ENCODE peak calls at places on chromosomes 16 and 17, in nine cellular contexts. One of them, this sample, is unnamed.
A peak's percentile ranks its signal among the peaks of the same experiment; 100 is the strongest.

GRCh38 chr17:29019475-29020181 is 13.8 kb upstream of the SEZ6 start:
- DNase-seq in stromal cell of bone marrow: no peak
- DNase-seq in NCI-H748 treated with DMSO at 0.1 percent for 48 hours: peak; percentile 20
- DNase-seq in M059J: no peak
- DNase-seq in effector memory CD4-positive, alpha-beta T cell: no peak
- DNase-seq in natural killer cell treated with Interleukin-12 subunit alpha and Interleukin-12 subunit beta and Interleukin-15 and Interleukin-18, amount 100 ng/mL, for 72 hours: no peak
- DNase-seq in T-helper 1 cell: no peak
- DNase-seq in NCI-H524: no peak
- DNase-seq in epithelial cell of prostate: no peak
- DNase-seq in this sample: no peak

GRCh38 chr16:85436636-85437160 is 176.4 kb upstream of the GSE1 start:
- DNase-seq in T-helper 1 cell: no peak
- DNase-seq in M059J: no peak
- DNase-seq in epithelial cell of prostate: no peak
- DNase-seq in NCI-H524: peak; percentile 98
- DNase-seq in natural killer cell treated with Interleukin-12 subunit alpha and Interleukin-12 subunit beta and Interleukin-15 and Interleukin-18, amount 100 ng/mL, for 72 hours: no peak
- DNase-seq in effector memory CD4-positive, alpha-beta T cell: no peak
- DNase-seq in NCI-H748 treated with DMSO at 0.1 percent for 48 hours: no peak
- DNase-seq in stromal cell of bone marrow: no peak
- DNase-seq in this sample: no peak

GRCh38 chr17:39665642-39666221 is 583 bp downstream of the TCAP start:
- DNase-seq in effector memory CD4-positive, alpha-beta T cell: no peak
- DNase-seq in NCI-H748 treated with DMSO at 0.1 percent for 48 hours: no peak
- DNase-seq in T-helper 1 cell: no peak
- DNase-seq in epithelial cell of prostate: no peak
- DNase-seq in stromal cell of bone marrow: no peak
- DNase-seq in M059J: peak; percentile 40
- DNase-seq in NCI-H524: peak; percentile 83
- DNase-seq in natural killer cell treated with Interleukin-12 subunit alpha and Interleukin-12 subunit beta and Interleukin-15 and Interleukin-18, amount 100 ng/mL, for 72 hours: no peak
- DNase-seq in this sample: no peak

GRCh38 chr17:7405413-7405881 is 1.6 kb upstream of the TMEM256 start:
- DNase-seq in T-helper 1 cell: no peak
- DNase-seq in NCI-H524: no peak
- DNase-seq in natural killer cell treated with Interleukin-12 subunit alpha and Interleukin-12 subunit beta and Interleukin-15 and Interleukin-18, amount 100 ng/mL, for 72 hours: no peak
- DNase-seq in NCI-H748 treated with DMSO at 0.1 percent for 48 hours: no peak
- DNase-seq in stromal cell of bone marrow: no peak
- DNase-seq in epithelial cell of prostate: no peak
- DNase-seq in M059J: no peak
- DNase-seq in effector memory CD4-positive, alpha-beta T cell: no peak
- DNase-seq in this sample: no peak

GRCh38 chr17:51322390-51323029 is 62.2 kb downstream of the UTP18 start:
- DNase-seq in stromal cell of bone marrow: no peak
- DNase-seq in natural killer cell treated with Interleukin-12 subunit alpha and Interleukin-12 subunit beta and Interleukin-15 and Interleukin-18, amount 100 ng/mL, for 72 hours: no peak
- DNase-seq in NCI-H524: peak; percentile 81
- DNase-seq in epithelial cell of prostate: no peak
- DNase-seq in NCI-H748 treated with DMSO at 0.1 percent for 48 hours: no peak
- DNase-seq in T-helper 1 cell: no peak
- DNase-seq in effector memory CD4-positive, alpha-beta T cell: no peak
- DNase-seq in M059J: peak; percentile 15
- DNase-seq in this sample: no peak

GRCh38 chr17:49359990-49360795 is 1.9 kb downstream of the ZNF652 start:
- DNase-seq in effector memory CD4-positive, alpha-beta T cell: no peak
- DNase-seq in T-helper 1 cell: no peak
- DNase-seq in NCI-H524: peak; percentile 10
- DNase-seq in natural killer cell treated with Interleukin-12 subunit alpha and Interleukin-12 subunit beta and Interleukin-15 and Interleukin-18, amount 100 ng/mL, for 72 hours: no peak
- DNase-seq in epithelial cell of prostate: no peak
- DNase-seq in NCI-H748 treated with DMSO at 0.1 percent for 48 hours: no peak
- DNase-seq in stromal cell of bone marrow: no peak
- DNase-seq in M059J: peak; percentile 24
- DNase-seq in this sample: no peak

GRCh38 chr16:2968738-2969544 is at the start of gene PAQR4:
- DNase-seq in effector memory CD4-positive, alpha-beta T cell: peak; percentile 54
- DNase-seq in T-helper 1 cell: peak; percentile 60
- DNase-seq in stromal cell of bone marrow: peak; percentile 58
- DNase-seq in natural killer cell treated with Interleukin-12 subunit alpha and Interleukin-12 subunit beta and Interleukin-15 and Interleukin-18, amount 100 ng/mL, for 72 hours: peak; percentile 92
- DNase-seq in NCI-H524: peak; percentile 93
- DNase-seq in epithelial cell of prostate: peak; percentile 54
- DNase-seq in NCI-H748 treated with DMSO at 0.1 percent for 48 hours: peak; percentile 56
- DNase-seq in M059J: peak; percentile 85
- DNase-seq in this sample: peak; percentile 67

GRCh38 chr16:28837672-28838557 is 8.2 kb downstream of the TUFM start:
- DNase-seq in NCI-H524: no peak
- DNase-seq in M059J: no peak
- DNase-seq in NCI-H748 treated with DMSO at 0.1 percent for 48 hours: no peak
- DNase-seq in natural killer cell treated with Interleukin-12 subunit alpha and Interleukin-12 subunit beta and Interleukin-15 and Interleukin-18, amount 100 ng/mL, for 72 hours: no peak
- DNase-seq in T-helper 1 cell: no peak
- DNase-seq in epithelial cell of prostate: no peak
- DNase-seq in effector memory CD4-positive, alpha-beta T cell: no peak
- DNase-seq in stromal cell of bone marrow: no peak
- DNase-seq in this sample: no peak

GRCh38 chr16:87391324-87391949 is 699 bp upstream of the MAP1LC3B start:
- DNase-seq in natural killer cell treated with Interleukin-12 subunit alpha and Interleukin-12 subunit beta and Interleukin-15 and Interleukin-18, amount 100 ng/mL, for 72 hours: peak; percentile 86
- DNase-seq in stromal cell of bone marrow: no peak
- DNase-seq in NCI-H748 treated with DMSO at 0.1 percent for 48 hours: no peak
- DNase-seq in T-helper 1 cell: no peak
- DNase-seq in M059J: no peak
- DNase-seq in effector memory CD4-positive, alpha-beta T cell: no peak
- DNase-seq in NCI-H524: peak; percentile 39
- DNase-seq in epithelial cell of prostate: no peak
- DNase-seq in this sample: no peak

GRCh38 chr17:60354223-60354622 is 37.7 kb downstream of the USP32 start:
- DNase-seq in stromal cell of bone marrow: peak; percentile 78
- DNase-seq in NCI-H524: no peak
- DNase-seq in epithelial cell of prostate: no peak
- DNase-seq in M059J: peak; percentile 82
- DNase-seq in effector memory CD4-positive, alpha-beta T cell: no peak
- DNase-seq in natural killer cell treated with Interleukin-12 subunit alpha and Interleukin-12 subunit beta and Interleukin-15 and Interleukin-18, amount 100 ng/mL, for 72 hours: no peak
- DNase-seq in NCI-H748 treated with DMSO at 0.1 percent for 48 hours: no peak
- DNase-seq in T-helper 1 cell: no peak
- DNase-seq in this sample: no peak

GRCh38 chr17:30552994-30553565 is 75.9 kb downstream of the GOSR1 start:
- DNase-seq in natural killer cell treated with Interleukin-12 subunit alpha and Interleukin-12 subunit beta and Interleukin-15 and Interleukin-18, amount 100 ng/mL, for 72 hours: no peak
- DNase-seq in T-helper 1 cell: no peak
- DNase-seq in M059J: no peak
- DNase-seq in NCI-H524: no peak
- DNase-seq in epithelial cell of prostate: no peak
- DNase-seq in stromal cell of bone marrow: no peak
- DNase-seq in NCI-H748 treated with DMSO at 0.1 percent for 48 hours: no peak
- DNase-seq in effector memory CD4-positive, alpha-beta T cell: no peak
- DNase-seq in this sample: no peak

GRCh38 chr17:75059369-75060345 is 12.6 kb downstream of the KCTD2 start:
- DNase-seq in stromal cell of bone marrow: peak; percentile 82
- DNase-seq in NCI-H748 treated with DMSO at 0.1 percent for 48 hours: no peak
- DNase-seq in T-helper 1 cell: no peak
- DNase-seq in effector memory CD4-positive, alpha-beta T cell: no peak
- DNase-seq in M059J: no peak
- DNase-seq in epithelial cell of prostate: no peak
- DNase-seq in NCI-H524: peak; percentile 99
- DNase-seq in natural killer cell treated with Interleukin-12 subunit alpha and Interleukin-12 subunit beta and Interleukin-15 and Interleukin-18, amount 100 ng/mL, for 72 hours: no peak
- DNase-seq in this sample: no peak

GRCh38 chr17:76617838-76618237 is 25.7 kb downstream of the ST6GALNAC1 start:
- DNase-seq in M059J: no peak
- DNase-seq in NCI-H524: no peak
- DNase-seq in T-helper 1 cell: no peak
- DNase-seq in effector memory CD4-positive, alpha-beta T cell: no peak
- DNase-seq in NCI-H748 treated with DMSO at 0.1 percent for 48 hours: no peak
- DNase-seq in natural killer cell treated with Interleukin-12 subunit alpha and Interleukin-12 subunit beta and Interleukin-15 and Interleukin-18, amount 100 ng/mL, for 72 hours: no peak
- DNase-seq in stromal cell of bone marrow: no peak
- DNase-seq in epithelial cell of prostate: no peak
- DNase-seq in this sample: no peak